ENCODE peak calls at places on chromosomes 5 and 9, in ten cellular contexts. H, M, U, A, B, T, N, V, G and P are unnamed samples.

GRCh38 chr5:73565969-73566547 is 515 bp downstream of the UTP15 start:
- DNase-seq in H (no peak), M (no peak), U (no peak), A (no peak), B (no peak), T (no peak), N (peak; percentile 17), V (no peak), G (no peak), P (no peak)

GRCh38 chr5:173201636-173202265 is 33.3 kb downstream of the NKX2-5 start:
- DNase-seq in H (peak; percentile 79), M (peak; percentile 83), U (no peak), A (no peak), B (no peak), T (no peak), N (peak; percentile 7), V (no peak), G (no peak), P (peak; percentile 41)

GRCh38 chr9:79984429-79985067 is 412.8 kb downstream of the TLE4 start:
- DNase-seq in H (no peak), M (no peak), U (no peak), A (no peak), B (no peak), T (no peak), N (no peak), V (no peak), G (no peak), P (no peak)

GRCh38 chr5:63822633-63823032 is 139.6 kb downstream of the HTR1A start:
- DNase-seq in H (no peak), M (no peak), U (no peak), A (no peak), B (no peak), T (no peak), N (peak; percentile 32), V (no peak), G (no peak), P (no peak)

GRCh38 chr5:179119415-179120170 is 59.4 kb downstream of the ZNF354C start:
- DNase-seq in H (no peak), M (no peak), U (no peak), A (no peak), B (no peak), T (no peak), N (no peak), V (no peak), G (no peak), P (no peak)

GRCh38 chr5:95846554-95847260 is 24.2 kb upstream of the GLRX start:
- DNase-seq in H (peak; percentile 83), M (peak; percentile 81), U (peak; percentile 77), A (peak; percentile 47), B (peak; percentile 77), T (peak; percentile 49), N (peak; percentile 84), V (no peak), G (peak; percentile 85), P (peak; percentile 86)

GRCh38 chr5:143102414-143102813 is 301.1 kb downstream of the NR3C1 start:
- DNase-seq in H (no peak), M (no peak), U (no peak), A (no peak), B (no peak), T (no peak), N (peak; percentile 43), V (no peak), G (no peak), P (no peak)

GRCh38 chr9:114434878-114435311 is 47.1 kb upstream of the AKNA start:
- DNase-seq in H (peak; percentile 57), M (peak; percentile 38), U (peak; percentile 41), A (peak; percentile 13), B (no peak), T (no peak), N (peak; percentile 77), V (no peak), G (no peak), P (peak; percentile 48)